ENCODE peak calls at places on chromosomes 2 and 18, in nine cellular contexts. One of them, this sample, is unnamed.
A peak's percentile ranks its signal among the peaks of the same experiment; 100 is the strongest.

GRCh38 chr18:59005266-59005665 is 134.4 kb upstream of the SEC11C start:
- DNase-seq in naive thymus-derived CD4-positive, alpha-beta T cell: no peak
- DNase-seq in tibial nerve: peak; percentile 61
- DNase-seq in endodermal cell: peak; percentile 84
- DNase-seq in upper lobe of right lung: no peak
- DNase-seq in H9: peak; percentile 71
- DNase-seq in IMR-90: peak; percentile 42
- DNase-seq in mammary epithelial cell: no peak
- DNase-seq in K562: no peak
- DNase-seq in this sample: no peak

GRCh38 chr2:40760071-40760666 is 308.3 kb upstream of the SLC8A1 start:
- DNase-seq in K562: no peak
- DNase-seq in upper lobe of right lung: no peak
- DNase-seq in H9: peak; percentile 57
- DNase-seq in endodermal cell: peak; percentile 83
- DNase-seq in mammary epithelial cell: peak; percentile 39
- DNase-seq in naive thymus-derived CD4-positive, alpha-beta T cell: no peak
- DNase-seq in IMR-90: peak; percentile 69
- DNase-seq in tibial nerve: peak; percentile 34
- DNase-seq in this sample: no peak

GRCh38 chr2:207768891-207769596 is 662 bp downstream of the FZD5 start:
- DNase-seq in endodermal cell: peak; percentile 79
- DNase-seq in naive thymus-derived CD4-positive, alpha-beta T cell: no peak
- DNase-seq in tibial nerve: peak; percentile 28
- DNase-seq in mammary epithelial cell: peak; percentile 60
- DNase-seq in upper lobe of right lung: peak; percentile 74
- DNase-seq in K562: peak; percentile 23
- DNase-seq in IMR-90: no peak
- DNase-seq in H9: no peak
- DNase-seq in this sample: no peak

GRCh38 chr18:7233398-7233797 is 2.5 kb downstream of the LRRC30 start:
- DNase-seq in upper lobe of right lung: no peak
- DNase-seq in mammary epithelial cell: no peak
- DNase-seq in H9: no peak
- DNase-seq in naive thymus-derived CD4-positive, alpha-beta T cell: no peak
- DNase-seq in K562: no peak
- DNase-seq in endodermal cell: no peak
- DNase-seq in IMR-90: no peak
- DNase-seq in tibial nerve: no peak
- DNase-seq in this sample: no peak

GRCh38 chr2:3035385-3036050 is 342.1 kb downstream of the EIPR1 start:
- DNase-seq in upper lobe of right lung: no peak
- DNase-seq in endodermal cell: peak; percentile 35
- DNase-seq in K562: no peak
- DNase-seq in tibial nerve: no peak
- DNase-seq in mammary epithelial cell: no peak
- DNase-seq in IMR-90: no peak
- DNase-seq in H9: no peak
- DNase-seq in naive thymus-derived CD4-positive, alpha-beta T cell: no peak
- DNase-seq in this sample: no peak

GRCh38 chr2:133504566-133505505 is 63.4 kb downstream of the NCKAP5 start:
- DNase-seq in H9: no peak
- DNase-seq in tibial nerve: peak; percentile 21
- DNase-seq in endodermal cell: no peak
- DNase-seq in naive thymus-derived CD4-positive, alpha-beta T cell: no peak
- DNase-seq in K562: no peak
- DNase-seq in upper lobe of right lung: no peak
- DNase-seq in mammary epithelial cell: peak; percentile 54
- DNase-seq in IMR-90: peak; percentile 51
- DNase-seq in this sample: no peak

GRCh38 chr2:105396254-105397024 is 2.4 kb downstream of the FHL2 start:
- DNase-seq in upper lobe of right lung: no peak
- DNase-seq in H9: no peak
- DNase-seq in K562: peak; percentile 72
- DNase-seq in endodermal cell: no peak
- DNase-seq in IMR-90: peak; percentile 98
- DNase-seq in naive thymus-derived CD4-positive, alpha-beta T cell: no peak
- DNase-seq in mammary epithelial cell: peak; percentile 100
- DNase-seq in tibial nerve: peak; percentile 48
- DNase-seq in this sample: no peak

GRCh38 chr2:236054125-236054524 is 114.1 kb downstream of the GBX2 start:
- DNase-seq in mammary epithelial cell: peak; percentile 9
- DNase-seq in H9: no peak
- DNase-seq in upper lobe of right lung: no peak
- DNase-seq in K562: no peak
- DNase-seq in endodermal cell: no peak
- DNase-seq in naive thymus-derived CD4-positive, alpha-beta T cell: no peak
- DNase-seq in IMR-90: peak; percentile 6
- DNase-seq in tibial nerve: peak; percentile 34
- DNase-seq in this sample: no peak

GRCh38 chr2:16092861-16093638 is 152.7 kb downstream of the MYCN start:
- DNase-seq in tibial nerve: no peak
- DNase-seq in H9: no peak
- DNase-seq in K562: no peak
- DNase-seq in mammary epithelial cell: no peak
- DNase-seq in endodermal cell: no peak
- DNase-seq in IMR-90: no peak
- DNase-seq in upper lobe of right lung: no peak
- DNase-seq in naive thymus-derived CD4-positive, alpha-beta T cell: no peak
- DNase-seq in this sample: no peak

GRCh38 chr2:16093639-16094447 is 153.5 kb downstream of the MYCN start:
- DNase-seq in H9: no peak
- DNase-seq in upper lobe of right lung: no peak
- DNase-seq in endodermal cell: no peak
- DNase-seq in tibial nerve: no peak
- DNase-seq in K562: no peak
- DNase-seq in naive thymus-derived CD4-positive, alpha-beta T cell: no peak
- DNase-seq in mammary epithelial cell: no peak
- DNase-seq in IMR-90: no peak
- DNase-seq in this sample: no peak

GRCh38 chr2:16091576-16092282 is 151.4 kb downstream of the MYCN start:
- DNase-seq in upper lobe of right lung: no peak
- DNase-seq in IMR-90: no peak
- DNase-seq in mammary epithelial cell: no peak
- DNase-seq in K562: no peak
- DNase-seq in endodermal cell: no peak
- DNase-seq in naive thymus-derived CD4-positive, alpha-beta T cell: no peak
- DNase-seq in H9: no peak
- DNase-seq in tibial nerve: no peak
- DNase-seq in this sample: no peak

GRCh38 chr2:16096962-16097361 is 156.6 kb downstream of the MYCN start:
- DNase-seq in endodermal cell: no peak
- DNase-seq in H9: no peak
- DNase-seq in IMR-90: no peak
- DNase-seq in mammary epithelial cell: no peak
- DNase-seq in K562: no peak
- DNase-seq in upper lobe of right lung: no peak
- DNase-seq in tibial nerve: no peak
- DNase-seq in naive thymus-derived CD4-positive, alpha-beta T cell: no peak
- DNase-seq in this sample: no peak

GRCh38 chr2:16094851-16095250 is 154.5 kb downstream of the MYCN start:
- DNase-seq in K562: no peak
- DNase-seq in IMR-90: no peak
- DNase-seq in tibial nerve: no peak
- DNase-seq in endodermal cell: no peak
- DNase-seq in mammary epithelial cell: no peak
- DNase-seq in H9: no peak
- DNase-seq in upper lobe of right lung: no peak
- DNase-seq in naive thymus-derived CD4-positive, alpha-beta T cell: no peak
- DNase-seq in this sample: no peak
- H3K4me1 ChIP-seq in K562: no peaks in the 10 kb centered on the region
- H3K4me1 ChIP-seq in IMR-90: no peaks in the 10 kb centered on the region
- H3K4me1 ChIP-seq in tibial nerve: no peaks in the 10 kb centered on the region
- H3K4me1 ChIP-seq in endodermal cell: peaks cover 10% of the 10 kb centered on the region
- H3K4me1 ChIP-seq in mammary epithelial cell: no peaks in the 10 kb centered on the region
- H3K4me1 ChIP-seq in H9: peaks cover 2% of the 10 kb centered on the region
- H3K4me1 ChIP-seq in upper lobe of right lung: no peaks in the 10 kb centered on the region
- H3K4me1 ChIP-seq in naive thymus-derived CD4-positive, alpha-beta T cell: no peaks in the 10 kb centered on the region
- H3K4me1 ChIP-seq in this sample: no peaks in the 10 kb centered on the region

GRCh38 chr2:1950474-1950873 is 206.2 kb upstream of the PXDN start:
- DNase-seq in tibial nerve: no peak
- DNase-seq in mammary epithelial cell: no peak
- DNase-seq in IMR-90: no peak
- DNase-seq in K562: no peak
- DNase-seq in naive thymus-derived CD4-positive, alpha-beta T cell: no peak
- DNase-seq in upper lobe of right lung: no peak
- DNase-seq in endodermal cell: no peak
- DNase-seq in H9: no peak
- DNase-seq in this sample: no peak
- H3K27me3 ChIP-seq in tibial nerve: no peaks in the 10 kb centered on the region
- H3K27me3 ChIP-seq in mammary epithelial cell: no peaks in the 10 kb centered on the region
- H3K27me3 ChIP-seq in IMR-90: no peaks in the 10 kb centered on the region
- H3K27me3 ChIP-seq in K562: no peaks in the 10 kb centered on the region
- H3K27me3 ChIP-seq in naive thymus-derived CD4-positive, alpha-beta T cell: no peaks in the 10 kb centered on the region
- H3K27me3 ChIP-seq in upper lobe of right lung: no peaks in the 10 kb centered on the region
- H3K27me3 ChIP-seq in endodermal cell: no peaks in the 10 kb centered on the region
- H3K27me3 ChIP-seq in H9: no peaks in the 10 kb centered on the region
- H3K27me3 ChIP-seq in this sample: no peaks in the 10 kb centered on the region

GRCh38 chr2:145687445-145688104 is 1167.7 kb upstream of the ZEB2 start:
- DNase-seq in H9: peak; percentile 28
- DNase-seq in IMR-90: peak; percentile 21
- DNase-seq in K562: no peak
- DNase-seq in upper lobe of right lung: no peak
- DNase-seq in endodermal cell: peak; percentile 51
- DNase-seq in mammary epithelial cell: peak; percentile 15
- DNase-seq in tibial nerve: no peak
- DNase-seq in naive thymus-derived CD4-positive, alpha-beta T cell: no peak
- DNase-seq in this sample: no peak

GRCh38 chr2:145685323-145686050 is 1165.6 kb upstream of the ZEB2 start:
- DNase-seq in tibial nerve: no peak
- DNase-seq in endodermal cell: no peak
- DNase-seq in upper lobe of right lung: no peak
- DNase-seq in naive thymus-derived CD4-positive, alpha-beta T cell: no peak
- DNase-seq in mammary epithelial cell: peak; percentile 92
- DNase-seq in K562: no peak
- DNase-seq in IMR-90: peak; percentile 6
- DNase-seq in H9: no peak
- DNase-seq in this sample: no peak

GRCh38 chr2:145690183-145690582 is 1170.3 kb upstream of the ZEB2 start:
- DNase-seq in K562: no peak
- DNase-seq in endodermal cell: no peak
- DNase-seq in naive thymus-derived CD4-positive, alpha-beta T cell: no peak
- DNase-seq in tibial nerve: no peak
- DNase-seq in upper lobe of right lung: no peak
- DNase-seq in H9: no peak
- DNase-seq in mammary epithelial cell: peak; percentile 49
- DNase-seq in IMR-90: peak; percentile 34
- DNase-seq in this sample: no peak

GRCh38 chr2:145689277-145689676 is 1169.4 kb upstream of the ZEB2 start:
- DNase-seq in mammary epithelial cell: no peak
- DNase-seq in H9: no peak
- DNase-seq in endodermal cell: no peak
- DNase-seq in tibial nerve: no peak
- DNase-seq in K562: no peak
- DNase-seq in upper lobe of right lung: no peak
- DNase-seq in naive thymus-derived CD4-positive, alpha-beta T cell: no peak
- DNase-seq in IMR-90: no peak
- DNase-seq in this sample: no peak

GRCh38 chr2:145688156-145688555 is 1168.2 kb upstream of the ZEB2 start:
- DNase-seq in tibial nerve: no peak
- DNase-seq in endodermal cell: no peak
- DNase-seq in mammary epithelial cell: no peak
- DNase-seq in upper lobe of right lung: no peak
- DNase-seq in IMR-90: no peak
- DNase-seq in K562: no peak
- DNase-seq in naive thymus-derived CD4-positive, alpha-beta T cell: no peak
- DNase-seq in H9: no peak
- DNase-seq in this sample: no peak
- H3K27ac ChIP-seq in tibial nerve: no peak overlapping the region
- H3K27ac ChIP-seq in endodermal cell: no peak overlapping the region
- H3K27ac ChIP-seq in mammary epithelial cell: no peak overlapping the region
- H3K27ac ChIP-seq in upper lobe of right lung: no peak overlapping the region
- H3K27ac ChIP-seq in IMR-90: no peak overlapping the region
- H3K27ac ChIP-seq in K562: no peak overlapping the region
- H3K27ac ChIP-seq in naive thymus-derived CD4-positive, alpha-beta T cell: no peak overlapping the region
- H3K27ac ChIP-seq in H9: peak overlapping the region; percentile 28
- H3K27ac ChIP-seq in this sample: no peak overlapping the region

DNA sequence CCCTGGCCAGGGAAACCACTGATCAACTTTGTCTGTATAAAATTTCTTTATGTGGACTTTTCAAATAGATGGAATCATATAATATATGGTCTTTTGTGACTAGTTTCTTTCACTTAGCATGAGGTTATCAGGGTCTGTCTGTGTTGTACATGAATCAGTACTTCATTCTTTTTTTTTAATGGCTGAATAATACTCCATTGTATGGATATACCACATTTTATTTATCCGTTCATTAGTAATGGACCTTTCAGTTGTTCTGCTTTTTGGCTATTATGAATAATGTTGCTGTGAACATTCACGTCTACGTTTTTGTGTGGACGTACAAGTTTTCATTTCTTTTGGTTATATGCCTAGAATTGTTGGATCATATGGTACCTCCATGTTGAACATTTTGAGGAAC is 69.1 kb upstream of the GAREM2 start:
- DNase-seq in upper lobe of right lung: no peak
- DNase-seq in tibial nerve: no peak
- DNase-seq in mammary epithelial cell: no peak
- DNase-seq in K562: no peak
- DNase-seq in IMR-90: no peak
- DNase-seq in endodermal cell: no peak
- DNase-seq in naive thymus-derived CD4-positive, alpha-beta T cell: no peak
- DNase-seq in H9: no peak
- DNase-seq in this sample: no peak
- H3K4me1 ChIP-seq in upper lobe of right lung: peaks cover 6% of the 10 kb centered on the region
- H3K4me1 ChIP-seq in tibial nerve: no peaks in the 10 kb centered on the region
- H3K4me1 ChIP-seq in mammary epithelial cell: no peaks in the 10 kb centered on the region
- H3K4me1 ChIP-seq in K562: no peaks in the 10 kb centered on the region
- H3K4me1 ChIP-seq in IMR-90: peaks cover 3% of the 10 kb centered on the region
- H3K4me1 ChIP-seq in endodermal cell: no peaks in the 10 kb centered on the region
- H3K4me1 ChIP-seq in naive thymus-derived CD4-positive, alpha-beta T cell: no peaks in the 10 kb centered on the region
- H3K4me1 ChIP-seq in H9: no peaks in the 10 kb centered on the region
- H3K4me1 ChIP-seq in this sample: no peaks in the 10 kb centered on the region

DNA sequence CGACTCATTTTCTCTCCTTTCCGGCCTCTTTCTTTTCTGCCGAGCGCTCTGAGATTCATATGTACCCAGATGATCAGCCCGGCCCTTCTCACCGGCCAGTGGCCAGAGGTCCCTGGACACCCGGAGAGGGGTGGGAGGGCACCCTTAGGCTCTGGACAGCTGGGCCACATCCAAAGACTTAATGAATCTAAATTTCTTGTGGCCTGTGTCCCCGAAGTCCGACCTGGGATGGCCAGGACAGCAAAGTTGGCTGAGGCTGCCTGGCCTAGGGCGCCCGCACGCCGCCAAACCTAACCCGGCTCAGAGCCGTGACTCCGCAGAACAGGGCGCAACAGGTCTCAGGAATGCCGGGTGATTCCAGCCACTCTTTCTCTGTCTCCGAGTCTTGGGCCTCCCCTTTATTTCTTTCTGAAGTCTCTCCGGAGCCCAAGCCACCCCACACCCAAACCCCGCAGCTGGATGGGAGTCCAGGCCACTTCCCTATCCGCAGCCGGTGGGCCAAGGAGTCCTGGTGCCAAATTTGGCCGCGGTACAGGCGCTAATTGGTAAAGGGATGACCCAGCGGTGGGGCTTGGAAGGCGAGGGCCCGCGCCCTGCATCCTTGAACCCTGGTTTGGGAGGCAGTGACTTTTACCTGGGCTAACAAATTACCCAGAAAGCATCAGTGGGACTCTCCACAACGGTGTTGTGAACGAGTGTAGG is 2.6 kb upstream of the PAX3 start:
- DNase-seq in mammary epithelial cell: no peak
- DNase-seq in H9: no peak
- DNase-seq in naive thymus-derived CD4-positive, alpha-beta T cell: no peak
- DNase-seq in IMR-90: no peak
- DNase-seq in upper lobe of right lung: no peak
- DNase-seq in endodermal cell: peak; percentile 80
- DNase-seq in tibial nerve: no peak
- DNase-seq in K562: no peak
- DNase-seq in this sample: no peak
- H3K27me3 ChIP-seq in mammary epithelial cell: peaks cover 96% of the 10 kb centered on the region
- H3K27me3 ChIP-seq in H9: peaks cover 100% of the 10 kb centered on the region
- H3K27me3 ChIP-seq in naive thymus-derived CD4-positive, alpha-beta T cell: peaks cover 14% of the 10 kb centered on the region
- H3K27me3 ChIP-seq in IMR-90: peaks cover 100% of the 10 kb centered on the region
- H3K27me3 ChIP-seq in upper lobe of right lung: peaks cover 99% of the 10 kb centered on the region
- H3K27me3 ChIP-seq in endodermal cell: peaks cover 100% of the 10 kb centered on the region
- H3K27me3 ChIP-seq in tibial nerve: peaks cover 100% of the 10 kb centered on the region
- H3K27me3 ChIP-seq in K562: no peaks in the 10 kb centered on the region
- H3K27me3 ChIP-seq in this sample: peaks cover 96% of the 10 kb centered on the region